ENCODE peak calls at places on chromosomes 11 and 22, in six cellular contexts. G is heart left ventricle; L is NB4; E is CD8-positive, alpha-beta memory T cell; C is HFF-Myc; K is GM12865. J is an unnamed sample.

GRCh38 chr11:66848671-66849500 is 5.6 kb downstream of the RCE1 start:
- DNase-seq in G (peak), L (no peak), E (no peak), C (no peak), K (no peak), J (peak)

GRCh38 chr11:66653123-66653522 is 14.6 kb downstream of the RBM4 start:
- DNase-seq in G (no peak), L (no peak), E (no peak), C (no peak), K (no peak), J (no peak)

GRCh38 chr11:75768112-75768908 is at the start of gene DGAT2:
- DNase-seq in G (peak), L (peak), E (peak), C (no peak), K (peak), J (no peak)

GRCh38 chr11:61693897-61694840 is 14.0 kb downstream of the DAGLA start:
- DNase-seq in G (no peak), L (no peak), E (no peak), C (no peak), K (no peak), J (no peak)

GRCh38 chr11:43367382-43368178 is 8.9 kb downstream of the TTC17 start:
- DNase-seq in G (no peak), L (no peak), E (no peak), C (no peak), K (peak), J (no peak)

GRCh38 chr11:103907548-103908455 is 128.6 kb upstream of the DDI1 start:
- DNase-seq in G (no peak), L (no peak), E (no peak), C (no peak), K (peak), J (no peak)

GRCh38 chr11:72848846-72849466 is 34.7 kb downstream of the ATG16L2 start:
- DNase-seq in G (no peak), L (peak), E (peak), C (no peak), K (peak), J (no peak)

GRCh38 chr22:41146573-41146972 is 54.2 kb downstream of the EP300 start:
- DNase-seq in G (no peak), L (no peak), E (no peak), C (no peak), K (peak), J (no peak)

GRCh38 chr22:42863349-42863911 is 6.4 kb upstream of the ARFGAP3 start:
- DNase-seq in G (no peak), L (peak), E (no peak), C (peak), K (peak), J (no peak)

GRCh38 chr11:28736256-28736655 is 628.1 kb downstream of the METTL15 start:
- DNase-seq in G (no peak), L (no peak), E (no peak), C (no peak), K (no peak), J (no peak)

GRCh38 chr22:26481112-26481693 is 2.4 kb downstream of the HPS4 start:
- DNase-seq in G (no peak), L (no peak), E (no peak), C (no peak), K (no peak), J (no peak)

GRCh38 chr11:5514841-5515240 is 1.7 kb downstream of the UBQLNL start:
- DNase-seq in G (no peak), L (no peak), E (no peak), C (no peak), K (no peak), J (no peak)

GRCh38 chr11:75281469-75282095 is 41.0 kb downstream of the TPBGL start:
- DNase-seq in G (peak), L (no peak), E (no peak), C (no peak), K (no peak), J (no peak)

GRCh38 chr22:30882974-30883533 is 85.5 kb downstream of the MORC2 start:
- DNase-seq in G (peak), L (no peak), E (no peak), C (no peak), K (no peak), J (no peak)

GRCh38 chr11:106724293-106724892 is 293.9 kb downstream of the GUCY1A2 start:
- DNase-seq in G (no peak), L (peak), E (no peak), C (no peak), K (no peak), J (no peak)

GRCh38 chr11:115198301-115198700 is 305.9 kb downstream of the CADM1 start:
- DNase-seq in G (no peak), L (no peak), E (no peak), C (no peak), K (no peak), J (no peak)

GRCh38 chr11:86849679-86850078 is 49.3 kb downstream of the PRSS23 start:
- DNase-seq in G (no peak), L (no peak), E (no peak), C (no peak), K (no peak), J (no peak)

GRCh38 chr11:77559686-77560425 is 29.9 kb upstream of the AQP11 start:
- DNase-seq in G (no peak), L (peak), E (no peak), C (peak), K (no peak), J (no peak)

GRCh38 chr22:17198188-17199130 is 20.8 kb downstream of the ADA2 start:
- DNase-seq in G (peak), L (no peak), E (no peak), C (no peak), K (no peak), J (no peak)

GRCh38 chr11:23988381-23989006 is 508.4 kb upstream of the LUZP2 start:
- DNase-seq in G (no peak), L (no peak), E (no peak), C (no peak), K (no peak), J (no peak)

GRCh38 chr22:32030508-32031247 is 12.4 kb upstream of the SLC5A1 start:
- DNase-seq in G (no peak), L (no peak), E (no peak), C (no peak), K (no peak), J (no peak)

GRCh38 chr11:75777461-75778110 is 9.0 kb downstream of the DGAT2 start:
- DNase-seq in G (no peak), L (peak), E (no peak), C (no peak), K (no peak), J (no peak)

GRCh38 chr22:47119181-47119580 is 356.7 kb downstream of the TBC1D22A start:
- DNase-seq in G (no peak), L (no peak), E (no peak), C (no peak), K (no peak), J (no peak)

GRCh38 chr11:112103446-112103845 is 16.8 kb downstream of the SDHD start:
- DNase-seq in G (no peak), L (peak), E (no peak), C (no peak), K (no peak), J (no peak)
- H3K4me3 ChIP-seq in G (no peak), L (no peak), E (no peak), C (no peak), K (no peak), J (no peak)

DNA sequence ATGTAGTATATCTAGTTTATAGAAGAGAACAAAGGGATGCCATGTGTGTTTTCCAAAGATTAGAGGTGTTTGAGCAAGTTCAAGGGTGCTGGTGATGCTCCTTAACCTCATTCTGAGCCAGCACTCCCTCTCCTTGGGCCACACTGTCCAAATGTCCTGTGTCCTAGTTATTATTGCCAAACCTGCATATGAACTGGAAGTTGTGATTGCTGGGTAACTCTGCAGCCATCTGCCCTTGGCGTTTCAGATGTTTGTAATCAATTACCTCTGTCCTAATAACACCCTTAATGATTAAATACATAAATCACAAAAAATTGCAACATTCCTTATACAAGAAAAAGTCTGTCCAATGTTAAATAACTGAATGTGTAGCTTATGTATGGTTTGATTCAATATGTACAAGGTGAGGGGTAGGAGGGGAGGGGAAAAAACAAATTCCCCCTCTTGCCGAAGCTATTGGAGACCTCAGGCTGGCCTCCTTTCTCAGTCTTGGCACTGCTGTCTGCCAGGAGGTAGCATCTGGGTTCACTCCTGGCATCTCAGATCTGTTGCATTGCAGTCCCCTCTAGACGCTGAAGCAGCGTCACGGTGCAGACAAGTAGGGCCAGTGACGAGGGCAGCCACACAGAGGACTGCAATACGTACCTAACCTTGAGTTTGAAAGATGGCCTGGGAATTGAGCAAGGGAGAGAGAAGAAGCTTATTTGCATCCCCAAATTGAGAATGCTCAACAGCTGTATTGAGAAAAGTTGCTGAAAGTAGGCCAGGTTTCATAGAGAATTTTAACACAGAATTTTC is 89.5 kb upstream of the ARHGAP32 start:
- DNase-seq in G (no peak), L (no peak), E (no peak), C (no peak), K (no peak), J (no peak)
- H3K4me3 ChIP-seq in G (no peak), L (no peak), E (no peak), C (no peak), K (no peak), J (no peak)

GRCh38 chr11:34340653-34341052 is 17.2 kb downstream of the ABTB2 start:
- DNase-seq in G (no peak), L (no peak), E (no peak), C (no peak), K (no peak), J (no peak)

GRCh38 chr11:34342008-34342533 is 15.7 kb downstream of the ABTB2 start:
- DNase-seq in G (no peak), L (no peak), E (no peak), C (no peak), K (no peak), J (no peak)

GRCh38 chr11:34337016-34337415 is 20.8 kb downstream of the ABTB2 start:
- DNase-seq in G (no peak), L (peak), E (no peak), C (no peak), K (no peak), J (no peak)

GRCh38 chr11:34341096-34341495 is 16.7 kb downstream of the ABTB2 start:
- DNase-seq in G (no peak), L (no peak), E (no peak), C (no peak), K (no peak), J (no peak)

GRCh38 chr11:34339149-34340064 is 18.4 kb downstream of the ABTB2 start:
- DNase-seq in G (no peak), L (peak), E (no peak), C (no peak), K (peak), J (peak)
- H3K4me3 ChIP-seq in G (no peak), L (no peak), E (no peak), C (no peak), K (no peak), J (no peak)

GRCh38 chr22:23240639-23241389 is 60.5 kb downstream of the BCR start:
- DNase-seq in G (no peak), L (peak), E (no peak), C (no peak), K (peak), J (no peak)

GRCh38 chr22:23243006-23243573 is 62.8 kb downstream of the BCR start:
- DNase-seq in G (no peak), L (no peak), E (peak), C (no peak), K (peak), J (no peak)

GRCh38 chr22:23243859-23244689 is 63.8 kb downstream of the BCR start:
- DNase-seq in G (no peak), L (no peak), E (no peak), C (no peak), K (no peak), J (no peak)

GRCh38 chr22:23242473-23243001 is 62.2 kb downstream of the BCR start:
- DNase-seq in G (no peak), L (no peak), E (no peak), C (no peak), K (no peak), J (no peak)

GRCh38 chr22:23241562-23242472 is 61.5 kb downstream of the BCR start:
- DNase-seq in G (no peak), L (no peak), E (no peak), C (no peak), K (no peak), J (no peak)
- H3K4me3 ChIP-seq in G (no peak), L (no peak), E (no peak), C (no peak), K (no peak), J (no peak)

GRCh38 chr11:3040881-3041280 is 16.3 kb downstream of the CARS1 start:
- DNase-seq in G (no peak), L (no peak), E (no peak), C (no peak), K (no peak), J (no peak)
- H3K4me3 ChIP-seq in G (no peak), L (no peak), E (no peak), C (no peak), K (no peak), J (no peak)